ENCODE peak calls at places on chromosomes 16 and 17, in eight cellular contexts. I, U, L, Y, O, J, B and S are unnamed samples.

GRCh38 chr16:31440511-31441184 is 1.9 kb downstream of the ZNF843 start:
- DNase-seq in I (no peak), U (no peak), L (no peak), Y (peak), O (no peak), J (no peak), B (no peak), S (no peak)

GRCh38 chr17:29807520-29808361 is 122.3 kb downstream of the SSH2 start:
- DNase-seq in I (peak), U (peak), L (peak), Y (no peak), O (peak), J (peak), B (no peak), S (peak)

GRCh38 chr16:29738514-29738913 is 7.3 kb downstream of the C16orf54 start:
- DNase-seq in I (no peak), U (no peak), L (no peak), Y (no peak), O (no peak), J (no peak), B (no peak), S (no peak)

GRCh38 chr17:39676198-39676819 is 8.1 kb downstream of the PNMT start:
- DNase-seq in I (no peak), U (peak), L (peak), Y (no peak), O (peak), J (no peak), B (no peak), S (no peak)

GRCh38 chr16:12339686-12340085 is 363.2 kb downstream of the SNX29 start:
- DNase-seq in I (no peak), U (no peak), L (no peak), Y (no peak), O (no peak), J (no peak), B (no peak), S (no peak)

GRCh38 chr17:83086197-83086880 is 6.9 kb downstream of the METRNL start:
- DNase-seq in I (no peak), U (no peak), L (no peak), Y (no peak), O (no peak), J (no peak), B (no peak), S (no peak)

GRCh38 chr16:30084816-30085159 is 6.9 kb downstream of the TBX6 start:
- DNase-seq in I (no peak), U (no peak), L (no peak), Y (peak), O (no peak), J (no peak), B (no peak), S (no peak)

GRCh38 chr17:83062818-83063671 is 16.4 kb upstream of the METRNL start:
- DNase-seq in I (no peak), U (peak), L (no peak), Y (peak), O (peak), J (no peak), B (peak), S (peak)

GRCh38 chr16:68762996-68763756 is 26.1 kb downstream of the CDH1 start:
- DNase-seq in I (no peak), U (no peak), L (no peak), Y (no peak), O (no peak), J (no peak), B (no peak), S (no peak)

GRCh38 chr17:1109606-1110523 is 69.9 kb downstream of the ABR start:
- DNase-seq in I (no peak), U (no peak), L (no peak), Y (no peak), O (peak), J (no peak), B (no peak), S (no peak)

GRCh38 chr16:74034862-74035261 is 261.8 kb upstream of the PSMD7 start:
- DNase-seq in I (peak), U (no peak), L (no peak), Y (no peak), O (no peak), J (peak), B (no peak), S (no peak)

GRCh38 chr17:74769856-74770497 is 6.2 kb downstream of the NAT9 start:
- DNase-seq in I (no peak), U (no peak), L (no peak), Y (no peak), O (no peak), J (no peak), B (no peak), S (no peak)

GRCh38 chr16:63050391-63050790 is 1014.2 kb upstream of the CDH8 start:
- DNase-seq in I (no peak), U (no peak), L (no peak), Y (no peak), O (no peak), J (no peak), B (no peak), S (no peak)

GRCh38 chr17:78358538-78359215 is 1.2 kb downstream of the SOCS3 start:
- DNase-seq in I (no peak), U (no peak), L (no peak), Y (no peak), O (no peak), J (no peak), B (no peak), S (no peak)

GRCh38 chr17:75614006-75614405 is 19.2 kb upstream of the SMIM5 start:
- DNase-seq in I (no peak), U (no peak), L (no peak), Y (no peak), O (no peak), J (no peak), B (no peak), S (no peak)

GRCh38 chr17:7313028-7313889 is 1.9 kb downstream of the GPS2 start:
- DNase-seq in I (peak), U (no peak), L (no peak), Y (no peak), O (no peak), J (no peak), B (no peak), S (no peak)

GRCh38 chr16:10876799-10877341 is at the start of gene CIITA:
- DNase-seq in I (no peak), U (peak), L (peak), Y (peak), O (peak), J (no peak), B (peak), S (peak)

GRCh38 chr17:73423159-73423715 is 111.4 kb upstream of the CDC42EP4 start:
- DNase-seq in I (no peak), U (no peak), L (no peak), Y (peak), O (no peak), J (no peak), B (no peak), S (no peak)

GRCh38 chr17:75861927-75862317 is 6.8 kb upstream of the WBP2 start:
- DNase-seq in I (no peak), U (no peak), L (no peak), Y (peak), O (no peak), J (no peak), B (no peak), S (no peak)

GRCh38 chr17:5282639-5283217 is 644 bp downstream of the RABEP1 start:
- DNase-seq in I (no peak), U (peak), L (no peak), Y (no peak), O (peak), J (no peak), B (peak), S (no peak)

GRCh38 chr17:5283531-5284315 is 1.6 kb downstream of the RABEP1 start:
- DNase-seq in I (no peak), U (no peak), L (no peak), Y (no peak), O (no peak), J (no peak), B (no peak), S (no peak)

GRCh38 chr17:5286846-5287245 is 4.8 kb downstream of the RABEP1 start:
- DNase-seq in I (no peak), U (no peak), L (no peak), Y (no peak), O (no peak), J (no peak), B (no peak), S (no peak)

GRCh38 chr17:5281814-5282638 is at the start of gene RABEP1:
- DNase-seq in I (peak), U (peak), L (peak), Y (peak), O (peak), J (peak), B (peak), S (peak)
- TF ChIP-seq CTCF in I (no peak), U (no peak), L (peak), Y (peak), O (peak), J (no peak), B (no peak), S (no peak)

GRCh38 chr16:56505174-56505573 is 14.7 kb downstream of the BBS2 start:
- DNase-seq in I (no peak), U (no peak), L (no peak), Y (no peak), O (no peak), J (no peak), B (no peak), S (no peak)
- TF ChIP-seq CTCF in I (no peak), U (no peak), L (no peak), Y (no peak), O (no peak), J (no peak), B (no peak), S (no peak)

GRCh38 chr16:71552698-71553503 is 24.0 kb downstream of the TAT start:
- DNase-seq in I (no peak), U (no peak), L (no peak), Y (no peak), O (no peak), J (no peak), B (no peak), S (no peak)
- TF ChIP-seq CTCF in I (no peak), U (no peak), L (no peak), Y (no peak), O (no peak), J (no peak), B (no peak), S (no peak)

GRCh38 chr16:81586976-81587625 is 142.5 kb downstream of the CMIP start:
- DNase-seq in I (no peak), U (no peak), L (no peak), Y (no peak), O (no peak), J (no peak), B (no peak), S (no peak)

GRCh38 chr16:81587626-81588160 is 143.1 kb downstream of the CMIP start:
- DNase-seq in I (no peak), U (no peak), L (no peak), Y (no peak), O (no peak), J (no peak), B (no peak), S (no peak)

GRCh38 chr16:81586421-81586820 is 141.8 kb downstream of the CMIP start:
- DNase-seq in I (no peak), U (no peak), L (no peak), Y (no peak), O (no peak), J (no peak), B (no peak), S (no peak)

GRCh38 chr16:81583893-81584705 is 139.5 kb downstream of the CMIP start:
- DNase-seq in I (peak), U (no peak), L (no peak), Y (no peak), O (peak), J (peak), B (peak), S (no peak)

GRCh38 chr16:81585785-81586184 is 141.2 kb downstream of the CMIP start:
- DNase-seq in I (no peak), U (no peak), L (no peak), Y (no peak), O (no peak), J (no peak), B (no peak), S (no peak)
- TF ChIP-seq CTCF in I (peak), U (no peak), L (no peak), Y (no peak), O (no peak), J (peak), B (no peak), S (no peak)

GRCh38 chr16:53504161-53504663 is 1.2 kb upstream of the AKTIP start:
- DNase-seq in I (no peak), U (peak), L (peak), Y (peak), O (peak), J (no peak), B (peak), S (no peak)
- TF ChIP-seq CTCF in I (no peak), U (no peak), L (no peak), Y (no peak), O (no peak), J (no peak), B (no peak), S (no peak)